ENCODE peak calls at places on chromosomes 3 and 15, in ten cellular contexts. R is stomach, T is HL-60, U is endothelial cell of umbilical vein, H is prostate gland, C is upper lobe of left lung, J is HepG2, D is HCT116, W is esophagus muscularis mucosa, F is SK-N-SH. L is an unnamed sample.

GRCh38 chr3:182258538-182259177 is 534.6 kb upstream of the ATP11B start:
- DNase-seq in R (no peak), T (no peak), U (peak), H (no peak), C (no peak), J (peak), D (peak), W (no peak), F (peak), L (no peak)

GRCh38 chr3:116517308-116517707 is 72.0 kb upstream of the LSAMP start:
- DNase-seq in R (no peak), T (no peak), U (no peak), H (no peak), C (no peak), J (no peak), D (no peak), W (no peak), F (no peak), L (no peak)

GRCh38 chr3:44104668-44105321 is 136.9 kb upstream of the TOPAZ1 start:
- DNase-seq in R (no peak), T (no peak), U (no peak), H (no peak), C (no peak), J (no peak), D (peak), W (peak), F (no peak), L (no peak)

GRCh38 chr15:58066042-58066867 is 744 bp upstream of the ALDH1A2 start:
- DNase-seq in R (peak), T (no peak), U (peak), H (peak), C (peak), J (peak), D (peak), W (no peak), F (peak), L (no peak)

GRCh38 chr3:183517656-183518055 is 37.9 kb downstream of the KLHL6 start:
- DNase-seq in R (no peak), T (no peak), U (no peak), H (no peak), C (no peak), J (no peak), D (no peak), W (no peak), F (no peak), L (no peak)

GRCh38 chr3:195385526-195385925 is 57.3 kb downstream of the ACAP2 start:
- DNase-seq in R (no peak), T (no peak), U (peak), H (no peak), C (no peak), J (no peak), D (no peak), W (no peak), F (no peak), L (no peak)

GRCh38 chr15:42191610-42192346 is 16.3 kb downstream of the VPS39 start:
- DNase-seq in R (no peak), T (no peak), U (no peak), H (no peak), C (no peak), J (no peak), D (no peak), W (no peak), F (no peak), L (no peak)

GRCh38 chr3:195052939-195053338 is 218.0 kb downstream of the XXYLT1 start:
- DNase-seq in R (no peak), T (no peak), U (no peak), H (no peak), C (no peak), J (no peak), D (no peak), W (no peak), F (no peak), L (no peak)

GRCh38 chr3:64667887-64668581 is 19.8 kb downstream of the ADAMTS9 start:
- DNase-seq in R (no peak), T (no peak), U (no peak), H (no peak), C (peak), J (no peak), D (no peak), W (peak), F (no peak), L (no peak)

GRCh38 chr3:27553868-27554540 is 69.8 kb upstream of the SLC4A7 start:
- DNase-seq in R (no peak), T (no peak), U (peak), H (no peak), C (no peak), J (no peak), D (no peak), W (no peak), F (no peak), L (no peak)

GRCh38 chr3:184058029-184058428 is 5.2 kb downstream of the HTR3C start:
- DNase-seq in R (no peak), T (no peak), U (no peak), H (no peak), C (no peak), J (no peak), D (no peak), W (no peak), F (no peak), L (no peak)

GRCh38 chr3:152657002-152657400 is 177.9 kb upstream of the P2RY1 start:
- DNase-seq in R (no peak), T (no peak), U (no peak), H (no peak), C (no peak), J (no peak), D (no peak), W (no peak), F (peak), L (no peak)

GRCh38 chr3:105775368-105775767 is 93.4 kb downstream of the CBLB start:
- DNase-seq in R (no peak), T (no peak), U (no peak), H (no peak), C (no peak), J (no peak), D (no peak), W (no peak), F (no peak), L (no peak)
- H3K27ac ChIP-seq in R (no peak), T (no peak), U (no peak), H (no peak), C (no peak), J (no peak), D (no peak), W (no peak), F (no peak), L (no peak)

GRCh38 chr3:166123576-166123975 is 286.4 kb upstream of the BCHE start:
- DNase-seq in R (no peak), T (no peak), U (no peak), H (no peak), C (no peak), J (no peak), D (no peak), W (no peak), F (no peak), L (no peak)
- TF ChIP-seq POLR2AphosphoS5 in R (no peak), T (no peak), U (no peak), H (no peak), C (no peak), J (no peak), D (no peak), W (no peak), F (no peak), L (no peak)

GRCh38 chr15:53670701-53671100 is 88.8 kb downstream of the WDR72 start:
- DNase-seq in R (no peak), T (no peak), U (no peak), H (no peak), C (no peak), J (no peak), D (no peak), W (no peak), F (no peak), L (no peak)

GRCh38 chr15:53671545-53671944 is 87.9 kb downstream of the WDR72 start:
- DNase-seq in R (no peak), T (no peak), U (no peak), H (no peak), C (no peak), J (no peak), D (no peak), W (no peak), F (no peak), L (no peak)

DNA sequence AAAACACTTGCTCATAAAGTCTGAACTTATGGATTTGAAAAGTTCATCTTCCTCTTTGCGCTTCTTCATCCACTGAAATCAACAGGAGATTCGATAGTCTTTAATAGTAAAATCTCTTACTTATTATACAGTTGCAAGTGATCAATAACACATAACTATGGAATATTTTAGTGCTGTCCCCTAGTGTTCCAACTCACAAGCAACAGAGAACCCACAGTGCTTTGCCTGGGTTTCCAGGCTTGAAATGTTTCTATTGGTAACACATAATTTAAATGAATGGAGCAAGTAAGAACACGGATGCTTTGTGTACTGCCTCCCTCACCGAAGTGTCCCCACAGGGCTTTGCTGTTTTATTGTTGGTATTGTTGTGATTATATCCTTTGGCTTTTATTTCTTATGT is 93.5 kb downstream of the WDR72 start:
- DNase-seq in R (no peak), T (no peak), U (peak), H (no peak), C (no peak), J (peak), D (no peak), W (no peak), F (no peak), L (no peak)
- H3K27ac ChIP-seq in R (no peak), T (no peak), U (no peak), H (no peak), C (no peak), J (no peak), D (no peak), W (no peak), F (no peak), L (no peak)

GRCh38 chr15:88574646-88575045 is 28.2 kb upstream of the DET1 start:
- DNase-seq in R (no peak), T (no peak), U (no peak), H (no peak), C (no peak), J (no peak), D (no peak), W (no peak), F (no peak), L (no peak)
- TF ChIP-seq POLR2AphosphoS5 in R (no peak), T (no peak), U (no peak), H (no peak), C (no peak), J (no peak), D (no peak), W (no peak), F (no peak), L (no peak)

GRCh38 chr3:120180731-120181412 is 86.6 kb upstream of the GSK3B start:
- DNase-seq in R (no peak), T (no peak), U (no peak), H (no peak), C (no peak), J (peak), D (no peak), W (peak), F (no peak), L (peak)

GRCh38 chr3:120181632-120182031 is 87.4 kb upstream of the GSK3B start:
- DNase-seq in R (no peak), T (no peak), U (no peak), H (no peak), C (no peak), J (no peak), D (no peak), W (peak), F (no peak), L (peak)

GRCh38 chr3:120177151-120177550 is 82.9 kb upstream of the GSK3B start:
- DNase-seq in R (no peak), T (no peak), U (peak), H (peak), C (no peak), J (peak), D (no peak), W (peak), F (peak), L (peak)

GRCh38 chr3:120174811-120175210 is 80.6 kb upstream of the GSK3B start:
- DNase-seq in R (no peak), T (no peak), U (no peak), H (no peak), C (no peak), J (no peak), D (no peak), W (peak), F (no peak), L (peak)

GRCh38 chr3:120177907-120178306 is 83.7 kb upstream of the GSK3B start:
- DNase-seq in R (no peak), T (peak), U (no peak), H (no peak), C (no peak), J (peak), D (no peak), W (peak), F (no peak), L (peak)
- H3K27ac ChIP-seq in R (no peak), T (no peak), U (peak), H (no peak), C (peak), J (no peak), D (no peak), W (peak), F (peak), L (peak)

DNA sequence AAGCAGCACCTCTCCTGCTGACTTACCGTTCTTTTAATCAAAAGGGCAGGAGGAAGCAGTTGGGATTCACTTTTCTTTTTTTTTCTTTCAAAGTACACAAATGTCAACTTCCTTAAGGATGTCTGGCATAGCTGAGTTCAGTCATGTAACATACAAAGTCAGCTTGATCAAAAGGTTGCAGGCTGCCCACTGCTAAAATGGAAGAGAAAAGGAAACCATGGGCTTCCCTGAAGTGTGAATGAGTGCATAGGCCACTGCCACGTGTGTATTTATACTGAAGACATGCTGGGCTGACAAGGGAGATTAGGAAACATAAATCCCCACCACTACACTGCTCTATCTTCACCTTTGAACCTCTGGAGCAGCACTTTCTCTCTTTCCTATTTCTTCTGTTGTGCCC is 312.5 kb downstream of the TIGIT start:
- DNase-seq in R (no peak), T (no peak), U (peak), H (no peak), C (no peak), J (no peak), D (no peak), W (no peak), F (no peak), L (no peak)
- TF ChIP-seq POLR2AphosphoS5 in R (no peak), T (no peak), U (no peak), H (no peak), C (no peak), J (no peak), D (no peak), W (no peak), F (no peak), L (no peak)